ENCODE peak calls at places on chromosomes 4 and X, in eight cellular contexts. S is colonic mucosa, R is ovary, V is OCI-LY7, N is cardiac muscle cell, A is omental fat pad, W is HL-60, Y is mammary epithelial cell. Z is an unnamed sample.
A peak's percentile ranks its signal among the peaks of the same experiment; 100 is the strongest.

GRCh38 chr4:79317711-79318110 is 8.2 kb downstream of the NAA11 start:
- DNase-seq in Y (no peak), S (no peak), A (no peak), V (no peak), R (no peak), W (no peak), N (no peak), Z (no peak)

GRCh38 chr4:94342713-94343112 is at the start of gene HPGDS:
- DNase-seq in Y (no peak), A (no peak), W (peak; percentile 37), V (no peak), S (no peak), N (no peak), R (no peak), Z (no peak)

GRCh38 chr4:8294036-8294435 is 24.5 kb downstream of the HTRA3 start:
- DNase-seq in V (no peak), Y (no peak), W (no peak), N (no peak), A (no peak), R (peak; percentile 5), S (no peak), Z (peak; percentile 13)

GRCh38 chrX:51568586-51568985 is 50.1 kb downstream of the CENPVL3 start:
- DNase-seq in N (no peak), Y (peak; percentile 64), R (no peak), W (no peak), A (no peak), V (no peak), S (no peak), Z (no peak)

GRCh38 chrX:5295004-5295403 is 933.7 kb downstream of the NLGN4X start:
- DNase-seq in A (no peak), Y (no peak), R (no peak), W (no peak), N (no peak), S (no peak), V (no peak), Z (no peak)

GRCh38 chr4:139301821-139302611 is at the start of gene NDUFC1:
- DNase-seq in N (peak; percentile 58), S (peak; percentile 76), A (no peak), Y (peak; percentile 66), V (peak; percentile 80), R (peak; percentile 44), W (peak; percentile 73), Z (peak; percentile 69)

GRCh38 chr4:148574502-148574901 is 132.3 kb upstream of the NR3C2 start:
- DNase-seq in R (no peak), Y (peak; percentile 1), W (no peak), S (no peak), N (no peak), A (no peak), V (no peak), Z (no peak)

GRCh38 chr4:147836807-147837206 is 104.9 kb downstream of the ARHGAP10 start:
- DNase-seq in R (no peak), Y (no peak), W (no peak), V (no peak), N (no peak), A (no peak), S (no peak), Z (no peak)

GRCh38 chr4:31702291-31702690 is 982.1 kb downstream of the PCDH7 start:
- DNase-seq in V (no peak), Y (no peak), W (no peak), S (no peak), N (no peak), A (no peak), R (no peak), Z (no peak)

GRCh38 chr4:87101543-87102199 is 118.7 kb downstream of the KLHL8 start:
- DNase-seq in A (no peak), Y (peak; percentile 15), R (no peak), S (no peak), W (no peak), V (no peak), N (no peak), Z (no peak)

GRCh38 chrX:51463322-51463721 is 33.1 kb downstream of the NUDT11 start:
- DNase-seq in A (no peak), S (no peak), N (no peak), R (no peak), V (no peak), W (no peak), Y (no peak), Z (no peak)

GRCh38 chr4:26719954-26720552 is 136.2 kb downstream of the TBC1D19 start:
- DNase-seq in R (no peak), V (peak; percentile 49), A (no peak), S (no peak), N (peak; percentile 13), Y (no peak), W (no peak), Z (no peak)

GRCh38 chr4:121358473-121358872 is 22.3 kb downstream of the QRFPR start:
- DNase-seq in N (no peak), V (no peak), S (no peak), R (no peak), W (no peak), A (no peak), Y (peak; percentile 57), Z (no peak)

GRCh38 chr4:114791976-114792375 is 193.4 kb downstream of the UGT8 start:
- DNase-seq in W (no peak), A (no peak), V (no peak), S (no peak), Y (no peak), N (no peak), R (no peak), Z (no peak)

GRCh38 chr4:162837679-162838078 is 329.0 kb downstream of the NAF1 start:
- DNase-seq in N (no peak), R (no peak), V (no peak), W (no peak), Y (no peak), S (no peak), A (no peak), Z (no peak)

GRCh38 chrX:119488749-119489148 is 20.5 kb downstream of the SLC25A5 start:
- DNase-seq in R (peak; percentile 28), A (no peak), Y (no peak), N (peak; percentile 50), W (peak; percentile 45), S (peak; percentile 78), V (peak; percentile 45), Z (peak; percentile 45)

GRCh38 chr4:138297743-138298405 is 55.7 kb upstream of the SLC7A11 start:
- DNase-seq in R (no peak), W (no peak), S (no peak), N (no peak), A (no peak), Y (no peak), V (no peak), Z (no peak)

GRCh38 chr4:25921922-25922321 is 7.9 kb downstream of the SMIM20 start:
- DNase-seq in A (no peak), Y (no peak), R (no peak), N (no peak), W (no peak), V (no peak), S (no peak), Z (no peak)

GRCh38 chr4:83362492-83363329 is 28.1 kb upstream of the HPSE start:
- DNase-seq in A (no peak), R (no peak), W (peak; percentile 4), N (no peak), S (peak; percentile 48), V (peak; percentile 63), Y (peak; percentile 32), Z (no peak)
- TF ChIP-seq CTCF in A (no peak), R (peak; percentile 13), W (peak; percentile 30), N (peak; percentile 65), S (no peak), V (peak; percentile 88), Y (peak; percentile 42), Z (no peak)

DNA sequence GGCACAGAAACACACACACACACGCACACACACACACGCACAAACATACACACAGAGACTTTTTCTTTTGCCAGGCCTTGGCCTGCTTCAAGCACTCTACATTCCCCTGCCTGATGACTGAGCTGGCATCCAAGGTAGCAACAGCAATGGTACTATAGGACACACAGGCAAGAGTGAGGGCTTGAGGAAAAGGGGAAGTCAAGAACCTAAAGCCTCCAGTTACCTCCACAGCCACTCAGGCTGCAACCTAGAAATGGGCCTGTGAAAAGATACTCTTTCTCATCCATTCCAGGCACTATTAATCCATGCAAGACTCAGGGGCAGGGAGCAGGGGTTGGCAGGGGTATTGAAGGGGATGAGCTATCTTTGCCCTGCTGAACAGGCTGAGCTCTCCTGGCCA is 43.6 kb downstream of the STARD8 start:
- DNase-seq in N (no peak), V (no peak), Y (no peak), S (no peak), W (no peak), A (no peak), R (no peak), Z (no peak)
- TF ChIP-seq CTCF in N (no peak), V (no peak), Y (no peak), S (no peak), W (no peak), A (no peak), R (no peak), Z (no peak)

DNA sequence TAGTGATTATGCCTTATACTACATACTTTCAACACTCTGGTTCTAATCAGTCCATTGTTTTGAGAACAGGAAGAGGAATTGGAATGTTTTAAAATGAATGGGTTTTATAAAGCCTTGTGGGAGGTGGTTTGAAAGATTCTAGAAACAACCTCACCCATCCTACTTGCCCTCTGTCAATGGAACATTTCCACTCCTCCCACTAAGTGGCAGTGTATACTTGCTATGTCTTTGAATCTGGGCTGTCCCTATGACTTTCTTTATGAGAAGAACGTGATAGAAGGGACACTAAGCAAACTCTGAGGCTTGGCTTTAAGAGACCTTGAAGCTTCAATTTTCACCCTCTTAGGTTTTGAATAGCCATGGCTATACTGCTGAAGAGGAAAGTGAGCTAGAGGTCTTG is 611.2 kb downstream of the PPP4R3C start:
- DNase-seq in W (no peak), V (no peak), R (no peak), N (peak; percentile 40), S (no peak), Y (peak; percentile 10), A (no peak), Z (no peak)
- TF ChIP-seq CTCF in W (no peak), V (no peak), R (no peak), N (no peak), S (no peak), Y (peak; percentile 61), A (no peak), Z (no peak)

DNA sequence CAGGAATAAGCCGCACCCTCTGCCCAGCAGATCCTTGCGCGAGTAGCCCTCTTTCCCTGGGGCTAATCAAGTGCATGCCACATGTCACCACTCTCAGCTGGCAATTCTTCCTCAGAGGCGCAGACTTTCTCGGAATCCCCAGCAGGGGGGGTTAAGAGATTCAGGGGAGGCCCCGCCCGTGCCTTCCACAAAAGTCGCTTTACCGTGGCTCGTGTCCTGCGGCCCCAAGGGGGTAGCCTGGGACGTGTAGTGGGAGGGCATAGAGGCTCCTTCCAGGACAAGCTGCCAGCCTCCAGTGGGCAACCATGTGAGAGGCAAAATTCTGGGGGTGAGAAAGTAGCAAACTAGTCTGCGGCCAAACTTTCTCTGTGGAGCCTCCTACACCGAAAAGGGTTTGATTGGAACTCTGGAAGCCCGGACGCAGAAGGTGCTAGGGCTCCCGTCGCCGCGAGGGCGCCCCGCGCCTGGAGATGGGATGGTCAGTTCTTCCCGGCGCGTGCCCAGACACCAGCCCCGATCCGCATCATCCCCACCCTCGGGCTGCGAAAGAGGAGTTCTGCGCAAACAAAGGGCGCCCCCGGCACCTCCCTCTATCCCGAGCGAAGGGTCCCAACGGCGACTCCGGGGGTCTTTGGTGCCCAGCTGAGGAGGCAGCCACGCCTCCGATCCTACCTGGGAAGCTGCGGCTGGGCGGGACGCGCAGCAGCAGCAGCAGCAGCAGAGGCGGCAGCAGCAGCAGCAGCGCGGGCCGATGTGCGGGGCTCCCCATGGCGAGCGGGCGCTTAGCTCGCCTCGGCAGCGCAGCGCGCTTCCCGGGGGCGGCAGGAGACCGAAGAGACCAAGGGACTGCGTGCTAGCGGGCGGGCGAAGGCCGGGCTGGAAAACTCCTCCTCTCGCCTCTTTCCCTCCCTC is at the start of gene SRPX:
- DNase-seq in R (no peak), V (no peak), N (peak; percentile 65), W (peak; percentile 62), Y (peak; percentile 54), S (peak; percentile 53), A (no peak), Z (peak; percentile 50)
- TF ChIP-seq CTCF in R (no peak), V (no peak), N (peak; percentile 36), W (no peak), Y (peak; percentile 52), S (no peak), A (no peak), Z (peak; percentile 21)

Z was measured in glutamatergic neuron.